ENCODE peak calls at places on chromosomes 12 and 14, in nine cellular contexts. J, O, D, S, Y, I, E, P and Q are unnamed samples.

GRCh38 chr12:122886851-122887816 is 8.8 kb downstream of the VPS37B start:
- DNase-seq in Y (no peak), J (peak; percentile 70), S (no peak), I (no peak), D (no peak), E (peak; percentile 84), P (no peak), O (peak; percentile 81), Q (peak; percentile 83)

GRCh38 chr12:10540776-10541205 is 35.1 kb downstream of the EIF2S3B start:
- DNase-seq in E (peak; percentile 79), S (no peak), P (no peak), I (no peak), O (no peak), D (no peak), Y (no peak), J (no peak), Q (no peak)

GRCh38 chr12:94730846-94731245 is 80.5 kb upstream of the TMCC3 start:
- DNase-seq in S (no peak), P (no peak), Y (no peak), J (no peak), D (no peak), E (no peak), O (no peak), I (no peak), Q (no peak)

GRCh38 chr12:108798551-108799221 is 58.7 kb downstream of the SSH1 start:
- DNase-seq in Y (no peak), S (no peak), E (no peak), D (no peak), P (no peak), J (no peak), O (no peak), I (no peak), Q (no peak)

GRCh38 chr14:64968651-64969050 is 3.5 kb downstream of the RAB15 start:
- DNase-seq in S (no peak), O (no peak), D (no peak), E (no peak), J (no peak), I (peak; percentile 43), P (no peak), Y (no peak), Q (no peak)

GRCh38 chr12:104490850-104491249 is 34.1 kb downstream of the CHST11 start:
- DNase-seq in P (no peak), E (no peak), J (no peak), D (no peak), I (no peak), O (no peak), S (no peak), Y (no peak), Q (no peak)

GRCh38 chr14:55097894-55098560 is 31.0 kb upstream of the LGALS3 start:
- DNase-seq in D (no peak), I (no peak), Y (no peak), S (no peak), E (peak; percentile 99), J (no peak), P (no peak), O (no peak), Q (no peak)

GRCh38 chr14:81525129-81525528 is 8.5 kb downstream of the SEL1L start:
- DNase-seq in I (no peak), Y (no peak), E (no peak), D (no peak), P (no peak), O (no peak), J (no peak), S (no peak), Q (no peak)

GRCh38 chr14:94598506-94598815 is 13.7 kb upstream of the SERPINA3 start:
- DNase-seq in J (no peak), E (no peak), Y (no peak), O (no peak), I (no peak), D (no peak), S (no peak), P (no peak), Q (no peak)

GRCh38 chr14:94597788-94598187 is 14.4 kb upstream of the SERPINA3 start:
- DNase-seq in E (no peak), P (no peak), Y (no peak), I (no peak), D (no peak), J (no peak), O (no peak), S (no peak), Q (no peak)

GRCh38 chr14:94600148-94600545 is 12.0 kb upstream of the SERPINA3 start:
- DNase-seq in S (no peak), D (no peak), O (no peak), J (no peak), P (no peak), I (no peak), Y (no peak), E (no peak), Q (no peak)

GRCh38 chr14:94599656-94600004 is 12.6 kb upstream of the SERPINA3 start:
- DNase-seq in D (no peak), S (no peak), E (no peak), J (peak; percentile 81), O (no peak), Y (no peak), P (no peak), I (no peak), Q (no peak)

DNA sequence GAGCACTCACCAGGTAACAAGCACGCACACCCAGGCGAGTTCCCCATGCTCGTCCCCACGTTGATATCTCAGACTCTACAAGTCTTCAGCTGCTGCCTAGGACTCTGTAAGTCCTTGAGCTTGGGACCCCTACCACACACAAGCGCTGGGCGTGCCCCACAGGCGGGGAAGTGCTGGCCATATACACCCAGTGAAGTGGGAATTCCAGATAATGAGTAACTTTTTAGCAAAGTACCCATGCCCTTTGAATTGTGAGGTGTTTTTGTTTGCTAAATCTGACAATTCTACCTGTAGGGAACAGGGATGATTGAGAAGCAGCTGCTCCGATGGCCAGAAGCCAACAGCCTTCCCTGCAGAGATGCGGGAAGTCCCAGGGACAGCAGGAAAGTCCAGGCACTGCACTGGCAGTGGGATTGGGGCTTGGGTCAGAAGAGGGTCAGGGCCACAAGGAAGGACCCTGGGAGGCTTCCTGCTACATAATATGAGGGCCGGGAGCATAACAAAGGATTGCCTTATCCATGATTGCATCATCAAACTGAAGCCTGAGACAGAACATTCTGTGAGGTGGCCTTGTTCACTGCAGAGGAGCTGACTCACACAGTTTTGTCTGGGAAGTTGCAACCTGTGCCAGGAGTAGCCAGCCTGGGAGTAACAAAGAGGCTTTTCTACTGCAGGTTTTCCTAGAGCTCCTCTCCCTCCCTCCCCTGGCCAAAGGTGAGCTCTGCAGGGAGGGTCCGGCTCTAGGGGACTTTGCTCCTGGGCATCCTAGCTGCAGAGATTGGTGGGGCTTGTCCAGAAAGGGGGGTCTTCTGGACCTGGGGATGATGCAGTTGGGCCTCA is 13.2 kb upstream of the SERPINA3 start:
- DNase-seq in E (no peak), Y (no peak), I (peak; percentile 24), S (no peak), O (peak; percentile 96), P (peak; percentile 100), D (no peak), J (peak; percentile 98), Q (no peak)
- H3K27ac ChIP-seq in E (no peak overlapping the region), Y (no peak overlapping the region), I (no peak overlapping the region), S (peak overlapping the region; percentile 96), O (peak overlapping the region; percentile 68), P (peak overlapping the region; percentile 96), D (no peak overlapping the region), J (peak overlapping the region; percentile 98), Q (peak overlapping the region; percentile 82)

DNA sequence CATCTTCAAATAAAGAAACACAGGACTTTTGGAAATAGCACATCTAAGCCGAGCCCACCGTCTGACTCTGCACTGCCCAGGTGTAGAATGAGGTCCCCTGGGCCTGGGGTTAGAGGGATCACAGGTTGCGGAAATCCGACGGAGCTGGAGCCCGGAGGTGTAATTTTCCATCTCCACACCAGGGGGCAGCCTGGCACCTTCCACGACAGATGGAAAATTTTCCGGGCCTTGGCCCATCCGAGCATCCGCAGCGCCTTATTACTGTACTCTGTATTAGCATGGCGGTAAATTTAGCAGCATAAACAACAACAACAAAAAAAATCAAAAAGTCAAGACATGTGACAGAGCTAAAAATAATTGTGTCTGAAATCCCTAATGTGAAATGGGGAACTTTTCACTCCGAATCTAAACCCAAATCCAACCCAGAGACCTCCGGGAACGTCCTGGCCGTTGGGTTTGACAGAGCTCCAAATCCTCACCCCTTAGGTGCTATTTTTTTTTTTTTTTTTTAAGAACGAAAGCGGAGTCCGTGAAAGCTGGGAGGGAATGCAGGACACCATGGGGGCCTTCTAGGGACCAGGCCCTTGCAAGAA is 93.9 kb downstream of the KSR2 start:
- DNase-seq in D (peak; percentile 46), J (peak; percentile 73), I (peak; percentile 90), S (peak; percentile 82), P (peak; percentile 45), Y (peak; percentile 76), E (no peak), O (peak; percentile 57), Q (no peak)
- TF ChIP-seq REST in D (no peak), J (no peak), I (no peak), S (no peak), P (no peak), Y (no peak), E (no peak), O (no peak), Q (no peak)

DNA sequence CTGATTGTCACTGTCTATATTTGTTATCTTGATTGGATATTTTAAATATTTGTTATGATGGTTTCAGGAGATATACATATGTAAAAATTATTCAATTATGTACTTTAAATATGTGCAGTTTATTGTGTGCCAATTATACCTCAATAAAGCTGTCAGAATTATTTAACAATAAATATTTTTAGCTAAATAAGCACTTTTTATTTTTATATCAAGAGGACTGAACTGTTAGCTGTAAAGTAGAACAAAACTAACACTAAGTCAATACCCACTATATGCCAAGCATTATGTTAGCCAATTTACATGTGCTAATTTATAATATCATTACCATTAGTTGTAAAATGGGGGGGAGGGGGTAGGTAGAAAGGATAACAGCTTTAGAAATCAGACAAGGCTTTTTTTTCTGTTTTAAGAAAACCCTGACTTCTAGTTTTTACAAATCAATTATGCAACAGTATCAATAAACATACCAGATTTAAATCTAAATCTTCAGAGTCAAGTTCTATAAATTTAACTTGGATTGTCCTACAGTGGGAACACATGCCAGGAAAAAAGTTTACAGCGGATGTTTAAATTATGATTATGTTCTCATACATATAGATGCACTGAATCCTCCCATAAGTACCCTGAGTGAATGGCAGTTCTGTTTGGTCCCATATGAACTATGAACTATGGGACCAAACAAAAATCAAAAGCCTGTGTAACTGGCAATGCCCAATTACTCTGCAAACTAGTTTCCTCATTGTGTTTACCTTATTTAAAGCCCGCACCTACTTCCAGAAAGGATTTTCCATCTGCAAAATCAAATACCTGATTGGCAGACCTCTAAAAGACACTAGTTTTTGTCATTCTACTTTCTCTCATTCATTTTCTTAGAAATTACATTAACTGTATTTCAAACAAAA is 2.8 kb downstream of the RALGAPA1 start:
- DNase-seq in Y (no peak), I (no peak), E (no peak), O (no peak), P (peak; percentile 97), S (no peak), J (no peak), D (no peak), Q (no peak)
- H3K4me3 ChIP-seq in Y (no peak overlapping the region), I (no peak overlapping the region), E (no peak overlapping the region), O (no peak overlapping the region), P (peak overlapping the region; percentile 96), S (no peak overlapping the region), J (no peak overlapping the region), D (no peak overlapping the region), Q (no peak overlapping the region)

DNA sequence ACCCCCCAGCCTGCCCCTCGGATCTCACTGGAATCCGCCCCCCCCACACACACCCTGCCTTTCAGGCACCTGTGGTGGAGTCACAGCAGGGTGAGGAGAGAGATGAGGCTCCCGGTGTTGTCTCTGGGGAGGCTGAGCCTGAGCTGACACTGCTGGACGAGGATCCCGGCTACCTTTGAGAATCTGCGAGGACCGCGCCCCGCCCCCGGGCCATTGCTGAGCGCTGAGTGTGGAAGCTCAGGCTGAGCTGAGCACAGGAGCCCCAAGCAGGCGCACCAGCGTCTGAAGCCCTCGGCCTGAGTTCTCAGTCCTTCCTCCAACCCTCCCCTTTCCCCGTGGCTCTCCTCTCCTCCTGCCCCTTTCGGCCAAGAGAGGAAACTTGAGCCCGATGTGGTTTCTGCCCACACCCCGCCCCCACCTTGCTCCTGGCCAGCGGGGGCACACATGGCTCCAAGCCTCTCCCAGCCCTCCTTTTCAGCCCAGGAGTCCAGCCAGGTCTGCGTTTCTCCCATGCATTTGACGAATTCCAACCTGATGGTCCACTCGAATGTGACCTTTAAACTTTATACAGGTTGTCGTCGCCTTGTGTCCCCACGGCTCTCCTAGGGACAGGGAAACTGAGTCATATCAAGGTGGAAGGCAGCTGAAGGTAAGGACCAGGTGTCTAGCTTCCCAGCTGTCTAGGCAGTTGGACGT is at the start of gene NFE2:
- DNase-seq in O (no peak), Y (peak; percentile 70), E (no peak), P (peak; percentile 58), S (peak; percentile 49), D (peak; percentile 93), J (peak; percentile 66), I (peak; percentile 92), Q (no peak)
- H3K27ac ChIP-seq in O (peak within 1 kb of the TSS; percentile 39), Y (peak within 1 kb of the TSS; percentile 88), E (no peak within 1 kb of the TSS), P (peak within 1 kb of the TSS; percentile 91), S (no peak within 1 kb of the TSS), D (peak within 1 kb of the TSS; percentile 91), J (peak within 1 kb of the TSS; percentile 81), I (peak within 1 kb of the TSS; percentile 95), Q (peak within 1 kb of the TSS; percentile 23)